ENCODE peak calls at places on chromosomes 7 and 10, in seven cellular contexts. R is mesendoderm, C is IMR-90, H is neuronal stem cell, B is trophoblast cell, F is H1, V is mesenchymal stem cell. W is an unnamed sample.

GRCh38 chr7:132501956-132502355 is 74.3 kb downstream of the PLXNA4 start:
- DNase-seq in R (no peak), F (no peak), V (no peak), H (no peak), C (no peak), B (no peak), W (no peak)

GRCh38 chr7:36994456-36995112 is 270.3 kb upstream of the AOAH start:
- DNase-seq in R (peak), F (no peak), C (no peak), V (peak), B (no peak), H (no peak), W (no peak)

GRCh38 chr7:123341102-123341501 is 141.3 kb upstream of the SLC13A1 start:
- DNase-seq in V (no peak), F (no peak), C (no peak), B (no peak), H (no peak), R (no peak), W (no peak)

GRCh38 chr7:1850976-1851571 is 181.0 kb downstream of the ELFN1 start:
- DNase-seq in H (no peak), F (no peak), B (no peak), C (no peak), R (no peak), V (no peak), W (no peak)

GRCh38 chr7:93894966-93895650 is 4.6 kb upstream of the TFPI2 start:
- DNase-seq in H (no peak), F (no peak), V (no peak), R (no peak), B (no peak), C (no peak), W (no peak)

GRCh38 chr7:70598976-70599375 is 533.0 kb upstream of the GALNT17 start:
- DNase-seq in H (no peak), B (no peak), R (no peak), C (no peak), V (no peak), F (no peak), W (no peak)

GRCh38 chr7:148772297-148773089 is 73.8 kb downstream of the CUL1 start:
- DNase-seq in B (peak), H (no peak), C (peak), F (no peak), R (peak), V (peak), W (no peak)

GRCh38 chr10:11776080-11776479 is 33.9 kb downstream of the ECHDC3 start:
- DNase-seq in B (peak), H (no peak), C (peak), V (no peak), F (no peak), R (no peak), W (no peak)

GRCh38 chr7:103803631-103804030 is 185.8 kb downstream of the RELN start:
- DNase-seq in B (no peak), F (no peak), R (no peak), H (no peak), C (no peak), V (no peak), W (no peak)

GRCh38 chr7:111486472-111487142 is 75.7 kb downstream of the IMMP2L start:
- DNase-seq in R (peak), H (peak), B (peak), C (peak), F (no peak), V (peak), W (no peak)

GRCh38 chr7:118259115-118259514 is 34.6 kb downstream of the ANKRD7 start:
- DNase-seq in B (no peak), C (no peak), F (no peak), H (no peak), R (no peak), V (no peak), W (no peak)

GRCh38 chr10:11685787-11686218 is 56.4 kb upstream of the ECHDC3 start:
- DNase-seq in C (peak), R (no peak), H (no peak), V (peak), B (no peak), F (no peak), W (no peak)

GRCh38 chr10:76962851-76963250 is 674.8 kb downstream of the KCNMA1 start:
- DNase-seq in V (no peak), H (no peak), F (no peak), B (no peak), C (peak), R (no peak), W (no peak)

GRCh38 chr10:114698271-114699185 is 40.5 kb upstream of the ABLIM1 start:
- DNase-seq in H (no peak), F (no peak), C (peak), V (no peak), B (no peak), R (no peak), W (no peak)

GRCh38 chr7:155104913-155105312 is 34.8 kb downstream of the HTR5A start:
- DNase-seq in F (no peak), H (no peak), R (peak), V (no peak), B (peak), C (no peak), W (no peak)

GRCh38 chr10:43287056-43288007 is 20.5 kb upstream of the RASGEF1A start:
- DNase-seq in C (no peak), R (peak), V (peak), H (no peak), F (no peak), B (no peak), W (no peak)

GRCh38 chr7:1387261-1387660 is 72.0 kb downstream of the MICALL2 start:
- DNase-seq in F (no peak), B (no peak), R (no peak), H (no peak), V (no peak), C (no peak), W (no peak)

GRCh38 chr10:98172495-98172894 is 38.0 kb downstream of the R3HCC1L start:
- DNase-seq in B (no peak), F (no peak), H (no peak), R (no peak), C (no peak), V (no peak), W (no peak)

GRCh38 chr10:5692476-5693358 is 8.1 kb downstream of the TASOR2 start:
- DNase-seq in V (peak), H (peak), C (peak), R (peak), F (peak), B (no peak), W (peak)

GRCh38 chr10:98016781-98017475 is 13.5 kb downstream of the CRTAC1 start:
- DNase-seq in H (no peak), R (no peak), C (no peak), B (no peak), F (peak), V (no peak), W (no peak)

GRCh38 chr10:51047857-51048256 is 26.4 kb upstream of the PRKG1 start:
- DNase-seq in F (no peak), B (no peak), V (no peak), H (no peak), R (no peak), C (no peak), W (no peak)

GRCh38 chr10:15719899-15720634 is at the start of gene ITGA8:
- DNase-seq in V (peak), B (no peak), R (peak), F (no peak), C (no peak), H (peak), W (peak)

GRCh38 chr10:119061352-119061751 is 19.3 kb downstream of the EIF3A start:
- DNase-seq in B (no peak), C (no peak), F (no peak), V (no peak), R (no peak), H (no peak), W (no peak)

GRCh38 chr7:153386581-153386980 is 627.0 kb downstream of the ACTR3B start:
- DNase-seq in R (no peak), C (no peak), F (peak), V (no peak), B (no peak), H (no peak), W (no peak)

GRCh38 chr7:134022512-134022911 is 104.6 kb upstream of the LRGUK start:
- DNase-seq in H (no peak), V (no peak), F (no peak), R (no peak), C (no peak), B (no peak), W (no peak)

GRCh38 chr10:50993817-50994251 is 80.5 kb upstream of the PRKG1 start:
- DNase-seq in R (no peak), B (no peak), F (no peak), V (peak), H (no peak), C (peak), W (no peak)

GRCh38 chr10:90179696-90180407 is 478.5 kb downstream of the KIF20B start:
- DNase-seq in H (no peak), V (peak), C (peak), F (no peak), B (peak), R (peak), W (no peak)

GRCh38 chr7:80749270-80749669 is 110.8 kb downstream of the CD36 start:
- DNase-seq in H (no peak), V (no peak), F (no peak), B (no peak), C (no peak), R (no peak), W (no peak)

GRCh38 chr7:135798104-135798503 is 49.5 kb upstream of the FAM180A start:
- DNase-seq in V (no peak), B (no peak), F (no peak), C (no peak), H (no peak), R (no peak), W (no peak)

GRCh38 chr7:139889186-139889871 is 60.3 kb downstream of the TBXAS1 start:
- DNase-seq in H (no peak), C (peak), V (no peak), F (no peak), R (no peak), B (no peak), W (no peak)

GRCh38 chr7:29946428-29947186 is 43.0 kb downstream of the SCRN1 start:
- DNase-seq in C (no peak), R (peak), V (peak), H (no peak), F (peak), B (peak), W (peak)

GRCh38 chr10:114259825-114260224 is 20.8 kb downstream of the VWA2 start:
- DNase-seq in V (peak), B (no peak), F (no peak), C (peak), R (no peak), H (no peak), W (no peak)

GRCh38 chr10:99709480-99710229 is 22.3 kb downstream of the COX15 start:
- DNase-seq in R (peak), H (no peak), C (peak), B (no peak), V (peak), F (no peak), W (peak)

GRCh38 chr7:151086802-151087246 is 549 bp downstream of the AGAP3 start:
- DNase-seq in B (no peak), F (peak), C (no peak), V (peak), H (no peak), R (peak), W (no peak)

GRCh38 chr7:131331806-131332205 is 4.1 kb downstream of the MKLN1 start:
- DNase-seq in C (no peak), V (no peak), B (no peak), F (no peak), H (no peak), R (no peak), W (no peak)
- H3K23ac ChIP-seq in C (no peak), V (no peak), B (no peak), F (no peak), H (no peak), R (no peak), W (no peak)

GRCh38 chr10:23370106-23370505 is 25.5 kb upstream of the C10orf67 start:
- DNase-seq in C (peak), F (no peak), V (peak), H (no peak), R (no peak), B (no peak), W (no peak)
- H3K23ac ChIP-seq in C (no peak), F (no peak), V (no peak), H (no peak), R (no peak), B (no peak), W (no peak)

GRCh38 chr10:79007037-79007842 is 61.5 kb upstream of the ZMIZ1 start:
- DNase-seq in C (no peak), R (no peak), B (no peak), F (no peak), H (no peak), V (peak), W (no peak)

GRCh38 chr10:79009144-79009543 is 59.6 kb upstream of the ZMIZ1 start:
- DNase-seq in V (no peak), F (no peak), H (no peak), C (no peak), B (no peak), R (no peak), W (no peak)

GRCh38 chr10:79005126-79005820 is 63.5 kb upstream of the ZMIZ1 start:
- DNase-seq in R (no peak), V (no peak), B (no peak), F (no peak), H (no peak), C (no peak), W (no peak)

GRCh38 chr10:79004311-79004710 is 64.5 kb upstream of the ZMIZ1 start:
- DNase-seq in H (no peak), F (no peak), V (no peak), R (no peak), B (no peak), C (no peak), W (no peak)

DNA sequence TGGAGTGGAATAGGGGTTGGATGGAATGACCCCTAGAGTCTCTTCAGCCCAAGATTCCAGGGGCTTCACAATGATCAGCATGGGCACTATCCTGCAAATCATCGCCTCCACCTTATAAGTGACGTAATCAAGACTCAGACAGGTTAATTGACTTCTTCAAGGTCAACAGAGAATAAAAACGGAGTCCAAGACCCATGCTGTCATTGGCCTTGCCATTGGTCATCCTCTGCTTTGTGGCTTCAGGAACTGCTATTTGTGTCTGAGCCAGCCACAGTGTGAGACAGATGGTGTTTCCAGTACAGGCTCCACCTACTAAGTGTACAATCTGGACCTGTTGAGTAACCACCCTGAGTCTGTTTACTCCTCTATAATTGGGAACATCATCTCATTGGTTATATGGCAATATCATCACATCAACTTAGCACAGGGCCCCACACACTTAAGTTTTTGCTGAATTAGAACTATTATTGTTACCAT is 60.9 kb upstream of the ZMIZ1 start:
- DNase-seq in R (no peak), F (no peak), B (no peak), V (peak), C (no peak), H (no peak), W (no peak)
- H3K23ac ChIP-seq in R (no peak), F (no peak), B (no peak), V (no peak), C (no peak), H (no peak), W (no peak)

GRCh38 chr7:130145424-130146106 is 59.6 kb downstream of the TMEM209 start:
- DNase-seq in R (no peak), V (no peak), F (peak), B (no peak), C (no peak), H (no peak), W (no peak)
- H3K23ac ChIP-seq in R (no peak), V (no peak), F (no peak), B (no peak), C (no peak), H (no peak), W (no peak)

GRCh38 chr10:73225518-73225917 is 21.5 kb downstream of the DNAJC9 start:
- DNase-seq in V (no peak), R (no peak), H (no peak), F (no peak), B (no peak), C (peak), W (no peak)
- H3K23ac ChIP-seq in V (no peak), R (no peak), H (no peak), F (no peak), B (no peak), C (no peak), W (no peak)

DNA sequence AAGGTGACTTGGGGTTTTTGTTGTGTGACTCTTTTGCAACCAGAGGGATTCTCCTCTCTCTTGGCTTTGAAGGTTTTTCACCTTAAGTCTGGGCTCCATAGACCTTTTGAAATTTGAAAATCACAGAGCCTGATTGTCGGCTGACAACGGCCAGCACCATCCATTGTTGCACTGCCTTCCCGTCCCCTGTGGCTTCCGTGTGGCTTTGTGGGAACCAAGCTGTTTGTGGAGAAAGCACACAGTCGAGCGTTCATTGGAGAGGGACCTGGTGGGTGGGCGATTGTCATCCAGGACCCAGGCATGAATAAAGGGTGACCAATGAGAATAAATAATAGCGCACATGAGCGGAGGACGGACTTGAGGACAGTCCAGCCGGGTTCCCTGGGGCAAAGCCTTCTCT is 7.4 kb upstream of the RAMP3 start:
- DNase-seq in C (no peak), B (no peak), F (no peak), H (no peak), R (no peak), V (no peak), W (peak)
- H3K23ac ChIP-seq in C (no peak), B (no peak), F (no peak), H (no peak), R (no peak), V (no peak), W (no peak)

GRCh38 chr7:11177793-11178192 is 204.1 kb downstream of the PHF14 start:
- DNase-seq in F (no peak), V (no peak), H (no peak), C (peak), R (no peak), B (no peak), W (no peak)

GRCh38 chr7:11181590-11181989 is 207.9 kb downstream of the PHF14 start:
- DNase-seq in V (no peak), C (no peak), R (no peak), H (no peak), B (no peak), F (no peak), W (no peak)

GRCh38 chr7:11176922-11177445 is 203.3 kb downstream of the PHF14 start:
- DNase-seq in C (no peak), V (no peak), H (no peak), B (no peak), F (no peak), R (no peak), W (no peak)

GRCh38 chr7:11185179-11185578 is 211.5 kb downstream of the PHF14 start:
- DNase-seq in B (no peak), C (peak), R (peak), H (no peak), F (no peak), V (peak), W (peak)

GRCh38 chr7:11182736-11183135 is 209.1 kb downstream of the PHF14 start:
- DNase-seq in B (no peak), R (no peak), C (peak), V (peak), H (no peak), F (no peak), W (no peak)
- H3K23ac ChIP-seq in B (no peak), R (no peak), C (no peak), V (no peak), H (no peak), F (no peak), W (no peak)